ENCODE peak calls at places on chromosomes 12 and 14, in nine cellular contexts. A is substantia nigra, Y is NCI-H2029, I is NCI-H2171 treated with DMSO at 0.1 percent for 48 hours, G is D721Med, Q is cardiac muscle cell, R is AG10803, B is skeletal muscle cell, C is GM19239. L is an unnamed sample.

GRCh38 chr14:103072595-103073366 is 11.2 kb upstream of the LBHD2 start:
- DNase-seq in A (no peak), Y (no peak), I (no peak), G (no peak), Q (no peak), R (no peak), B (no peak), C (no peak), L (no peak)

GRCh38 chr12:49030119-49030518 is 11.5 kb upstream of the PRKAG1 start:
- DNase-seq in A (no peak), Y (no peak), I (no peak), G (peak), Q (no peak), R (no peak), B (no peak), C (no peak), L (no peak)

GRCh38 chr12:47184813-47185212 is 105.1 kb upstream of the AMIGO2 start:
- DNase-seq in A (no peak), Y (peak), I (no peak), G (no peak), Q (no peak), R (no peak), B (no peak), C (no peak), L (no peak)

GRCh38 chr12:119749666-119750065 is 81.7 kb downstream of the PRKAB1 start:
- DNase-seq in A (no peak), Y (no peak), I (no peak), G (no peak), Q (peak), R (peak), B (no peak), C (no peak), L (no peak)

GRCh38 chr14:101564819-101565698 is 3.8 kb downstream of the DIO3 start:
- DNase-seq in A (no peak), Y (no peak), I (no peak), G (no peak), Q (no peak), R (no peak), B (no peak), C (no peak), L (no peak)

GRCh38 chr12:66352197-66352596 is 49.9 kb downstream of the HELB start:
- DNase-seq in A (peak), Y (no peak), I (peak), G (no peak), Q (peak), R (peak), B (no peak), C (no peak), L (no peak)

GRCh38 chr14:87615050-87615449 is 377.9 kb downstream of the GALC start:
- DNase-seq in A (no peak), Y (no peak), I (peak), G (no peak), Q (no peak), R (no peak), B (no peak), C (no peak), L (no peak)

GRCh38 chr14:68232643-68233055 is 413.1 kb downstream of the RAD51B start:
- DNase-seq in A (no peak), Y (no peak), I (no peak), G (no peak), Q (peak), R (peak), B (peak), C (peak), L (no peak)

GRCh38 chr14:61889914-61890351 is 127.7 kb downstream of the SNAPC1 start:
- DNase-seq in A (no peak), Y (no peak), I (no peak), G (no peak), Q (no peak), R (no peak), B (no peak), C (peak), L (no peak)

GRCh38 chr12:78898416-78898815 is 33.8 kb downstream of the SYT1 start:
- DNase-seq in A (peak), Y (peak), I (peak), G (no peak), Q (peak), R (peak), B (peak), C (no peak), L (peak)

GRCh38 chr12:96416033-96416790 is 16.0 kb upstream of the CDK17 start:
- DNase-seq in A (no peak), Y (no peak), I (no peak), G (no peak), Q (peak), R (peak), B (peak), C (no peak), L (no peak)

GRCh38 chr12:105523164-105524057 is 192.9 kb downstream of the C12orf75 start:
- DNase-seq in A (no peak), Y (no peak), I (no peak), G (no peak), Q (peak), R (peak), B (peak), C (no peak), L (no peak)

GRCh38 chr12:6961278-6961694 is 9.2 kb downstream of the PHB2 start:
- DNase-seq in A (no peak), Y (peak), I (peak), G (no peak), Q (peak), R (peak), B (no peak), C (no peak), L (no peak)